ENCODE peak calls at places on chromosomes 12 and 14, in five cellular contexts. One of them, this sample, is unnamed.
A peak's percentile ranks its signal among the peaks of the same experiment; 100 is the strongest.

GRCh38 chr12:98740751-98741150 is 95.7 kb downstream of the APAF1 start:
- DNase-seq in amniotic epithelial cell: no peak
- DNase-seq in GM18507: no peak
- DNase-seq in epithelial cell of esophagus: no peak
- DNase-seq in neuronal stem cell: no peak
- DNase-seq in this sample: no peak

GRCh38 chr14:39368261-39368959 is 63.8 kb downstream of the FBXO33 start:
- DNase-seq in amniotic epithelial cell: peak; percentile 69
- DNase-seq in GM18507: no peak
- DNase-seq in epithelial cell of esophagus: peak; percentile 59
- DNase-seq in neuronal stem cell: peak; percentile 69
- DNase-seq in this sample: peak; percentile 69

GRCh38 chr14:53953828-53954550 is 2.6 kb downstream of the BMP4 start:
- DNase-seq in amniotic epithelial cell: peak; percentile 33
- DNase-seq in GM18507: no peak
- DNase-seq in epithelial cell of esophagus: peak; percentile 46
- DNase-seq in neuronal stem cell: no peak
- DNase-seq in this sample: no peak

GRCh38 chr12:92759634-92760268 is 57.0 kb downstream of the PLEKHG7 start:
- DNase-seq in amniotic epithelial cell: peak; percentile 97
- DNase-seq in GM18507: no peak
- DNase-seq in epithelial cell of esophagus: peak; percentile 96
- DNase-seq in neuronal stem cell: no peak
- DNase-seq in this sample: no peak

GRCh38 chr12:75842119-75842518 is 189.5 kb downstream of the PHLDA1 start:
- DNase-seq in amniotic epithelial cell: no peak
- DNase-seq in GM18507: no peak
- DNase-seq in epithelial cell of esophagus: no peak
- DNase-seq in neuronal stem cell: no peak
- DNase-seq in this sample: no peak

GRCh38 chr12:106740813-106741212 is 33.7 kb upstream of the RIC8B start:
- DNase-seq in amniotic epithelial cell: no peak
- DNase-seq in GM18507: no peak
- DNase-seq in epithelial cell of esophagus: no peak
- DNase-seq in neuronal stem cell: no peak
- DNase-seq in this sample: no peak

GRCh38 chr12:95763809-95764253 is 26.7 kb downstream of the NTN4 start:
- DNase-seq in amniotic epithelial cell: peak; percentile 53
- DNase-seq in GM18507: no peak
- DNase-seq in epithelial cell of esophagus: peak; percentile 95
- DNase-seq in neuronal stem cell: no peak
- DNase-seq in this sample: no peak

GRCh38 chr12:14716848-14717444 is 20.5 kb upstream of the GUCY2C start:
- DNase-seq in amniotic epithelial cell: peak; percentile 42
- DNase-seq in GM18507: no peak
- DNase-seq in epithelial cell of esophagus: peak; percentile 70
- DNase-seq in neuronal stem cell: peak; percentile 8
- DNase-seq in this sample: peak; percentile 88

GRCh38 chr12:111211910-111212757 is 156.8 kb downstream of the PHETA1 start:
- DNase-seq in amniotic epithelial cell: no peak
- DNase-seq in GM18507: no peak
- DNase-seq in epithelial cell of esophagus: no peak
- DNase-seq in neuronal stem cell: peak; percentile 61
- DNase-seq in this sample: peak; percentile 16

GRCh38 chr14:100790785-100791667 is 34.9 kb upstream of the MEG3 start:
- DNase-seq in amniotic epithelial cell: peak; percentile 95
- DNase-seq in GM18507: no peak
- DNase-seq in epithelial cell of esophagus: peak; percentile 58
- DNase-seq in neuronal stem cell: no peak
- DNase-seq in this sample: no peak

GRCh38 chr14:59751578-59751977 is 119.0 kb downstream of the RTN1 start:
- DNase-seq in amniotic epithelial cell: no peak
- DNase-seq in GM18507: no peak
- DNase-seq in epithelial cell of esophagus: no peak
- DNase-seq in neuronal stem cell: no peak
- DNase-seq in this sample: no peak

GRCh38 chr14:94682736-94683135 is 70.5 kb downstream of the SERPINA3 start:
- DNase-seq in amniotic epithelial cell: no peak
- DNase-seq in GM18507: no peak
- DNase-seq in epithelial cell of esophagus: no peak
- DNase-seq in neuronal stem cell: no peak
- DNase-seq in this sample: no peak